ENCODE peak calls at places on chromosomes 7 and 10, in six cellular contexts. One of them, this sample, is unnamed. For H3K4me1, the result is how much of the 10 kb centered on the place peaks cover.

GRCh38 chr10:26755443-26755903 is 58.0 kb downstream of the PDSS1 start:
- ATAC-seq in HepG2: no peak
- ATAC-seq in K562: peak
- ATAC-seq in upper lobe of left lung: no peak
- ATAC-seq in GM23338: peak
- ATAC-seq in Panc1: peak
- ATAC-seq in this sample: no peak

GRCh38 chr10:127402596-127403409 is 146.3 kb upstream of the NPS start:
- ATAC-seq in HepG2: no peak
- ATAC-seq in upper lobe of left lung: no peak
- ATAC-seq in Panc1: no peak
- ATAC-seq in K562: no peak
- ATAC-seq in GM23338: no peak
- ATAC-seq in this sample: no peak

GRCh38 chr10:3829193-3830050 is 44.4 kb upstream of the KLF6 start:
- ATAC-seq in K562: peak
- ATAC-seq in GM23338: peak
- ATAC-seq in upper lobe of left lung: no peak
- ATAC-seq in Panc1: no peak
- ATAC-seq in HepG2: no peak
- ATAC-seq in this sample: peak

GRCh38 chr10:129545257-129545656 is 78.2 kb downstream of the MGMT start:
- ATAC-seq in Panc1: no peak
- ATAC-seq in GM23338: no peak
- ATAC-seq in K562: no peak
- ATAC-seq in upper lobe of left lung: no peak
- ATAC-seq in HepG2: no peak
- ATAC-seq in this sample: no peak

GRCh38 chr10:32314588-32314987 is 32.4 kb downstream of the EPC1 start:
- ATAC-seq in GM23338: no peak
- ATAC-seq in Panc1: no peak
- ATAC-seq in HepG2: no peak
- ATAC-seq in K562: no peak
- ATAC-seq in upper lobe of left lung: no peak
- ATAC-seq in this sample: no peak

GRCh38 chr10:47331954-47332353 is 9.7 kb downstream of the GDF2 start:
- ATAC-seq in K562: no peak
- ATAC-seq in Panc1: no peak
- ATAC-seq in HepG2: no peak
- ATAC-seq in GM23338: no peak
- ATAC-seq in upper lobe of left lung: no peak
- ATAC-seq in this sample: no peak

GRCh38 chr7:105776068-105776790 is 100.2 kb downstream of the ATXN7L1 start:
- ATAC-seq in Panc1: peak
- ATAC-seq in upper lobe of left lung: peak
- ATAC-seq in GM23338: peak
- ATAC-seq in HepG2: peak
- ATAC-seq in K562: peak
- ATAC-seq in this sample: peak

GRCh38 chr10:88028654-88029053 is 165.2 kb downstream of the PTEN start:
- ATAC-seq in GM23338: no peak
- ATAC-seq in K562: no peak
- ATAC-seq in HepG2: peak
- ATAC-seq in Panc1: no peak
- ATAC-seq in upper lobe of left lung: no peak
- ATAC-seq in this sample: no peak

GRCh38 chr10:31697271-31698168 is 231.1 kb downstream of the ARHGAP12 start:
- ATAC-seq in GM23338: no peak
- ATAC-seq in Panc1: peak
- ATAC-seq in K562: no peak
- ATAC-seq in upper lobe of left lung: peak
- ATAC-seq in HepG2: no peak
- ATAC-seq in this sample: peak

GRCh38 chr7:1825877-1826741 is 156.0 kb downstream of the ELFN1 start:
- ATAC-seq in K562: no peak
- ATAC-seq in GM23338: no peak
- ATAC-seq in upper lobe of left lung: peak
- ATAC-seq in Panc1: peak
- ATAC-seq in HepG2: peak
- ATAC-seq in this sample: peak

GRCh38 chr10:14489522-14490177 is 158.9 kb upstream of the FRMD4A start:
- ATAC-seq in HepG2: no peak
- ATAC-seq in K562: no peak
- ATAC-seq in upper lobe of left lung: no peak
- ATAC-seq in Panc1: no peak
- ATAC-seq in GM23338: no peak
- ATAC-seq in this sample: no peak

GRCh38 chr10:98425511-98426352 is 10.8 kb upstream of the PYROXD2 start:
- ATAC-seq in upper lobe of left lung: peak
- ATAC-seq in HepG2: peak
- ATAC-seq in GM23338: peak
- ATAC-seq in K562: peak
- ATAC-seq in Panc1: peak
- ATAC-seq in this sample: peak

GRCh38 chr7:46775020-46775419 is 806.9 kb downstream of the TNS3 start:
- ATAC-seq in K562: no peak
- ATAC-seq in upper lobe of left lung: no peak
- ATAC-seq in GM23338: no peak
- ATAC-seq in Panc1: no peak
- ATAC-seq in HepG2: no peak
- ATAC-seq in this sample: no peak

GRCh38 chr10:5890519-5890878 is 456 bp downstream of the FBH1 start:
- ATAC-seq in HepG2: peak
- ATAC-seq in Panc1: no peak
- ATAC-seq in upper lobe of left lung: no peak
- ATAC-seq in GM23338: no peak
- ATAC-seq in K562: no peak
- ATAC-seq in this sample: no peak

GRCh38 chr10:67976292-67977245 is 92.1 kb downstream of the SIRT1 start:
- ATAC-seq in GM23338: peak
- ATAC-seq in HepG2: peak
- ATAC-seq in Panc1: peak
- ATAC-seq in upper lobe of left lung: peak
- ATAC-seq in K562: no peak
- ATAC-seq in this sample: no peak

GRCh38 chr7:149762610-149763009 is 10.8 kb downstream of the ZNF467 start:
- ATAC-seq in Panc1: no peak
- ATAC-seq in GM23338: no peak
- ATAC-seq in K562: no peak
- ATAC-seq in HepG2: no peak
- ATAC-seq in upper lobe of left lung: no peak
- ATAC-seq in this sample: no peak

GRCh38 chr10:12405342-12406320 is 56.3 kb downstream of the CAMK1D start:
- ATAC-seq in Panc1: no peak
- ATAC-seq in K562: no peak
- ATAC-seq in upper lobe of left lung: peak
- ATAC-seq in GM23338: no peak
- ATAC-seq in HepG2: no peak
- ATAC-seq in this sample: no peak

GRCh38 chr10:58867683-58868082 is 308.8 kb upstream of the PHYHIPL start:
- ATAC-seq in Panc1: no peak
- ATAC-seq in K562: no peak
- ATAC-seq in HepG2: no peak
- ATAC-seq in upper lobe of left lung: no peak
- ATAC-seq in GM23338: no peak
- ATAC-seq in this sample: no peak

GRCh38 chr10:68261132-68261856 is 29.4 kb upstream of the ATOH7 start:
- ATAC-seq in upper lobe of left lung: no peak
- ATAC-seq in Panc1: no peak
- ATAC-seq in HepG2: peak
- ATAC-seq in GM23338: no peak
- ATAC-seq in K562: no peak
- ATAC-seq in this sample: no peak

GRCh38 chr7:149870701-149871483 is 2.9 kb upstream of the ATP6V0E2 start:
- ATAC-seq in HepG2: no peak
- ATAC-seq in Panc1: no peak
- ATAC-seq in GM23338: no peak
- ATAC-seq in K562: no peak
- ATAC-seq in upper lobe of left lung: no peak
- ATAC-seq in this sample: no peak

GRCh38 chr10:107083388-107084009 is 81.0 kb downstream of the SORCS1 start:
- ATAC-seq in K562: peak
- ATAC-seq in Panc1: no peak
- ATAC-seq in GM23338: no peak
- ATAC-seq in upper lobe of left lung: no peak
- ATAC-seq in HepG2: no peak
- ATAC-seq in this sample: no peak

GRCh38 chr7:16657656-16658279 is 11.8 kb downstream of the BZW2 start:
- ATAC-seq in Panc1: peak
- ATAC-seq in HepG2: no peak
- ATAC-seq in upper lobe of left lung: peak
- ATAC-seq in K562: peak
- ATAC-seq in GM23338: peak
- ATAC-seq in this sample: peak

GRCh38 chr7:30707391-30708351 is 25.4 kb upstream of the CRHR2 start:
- ATAC-seq in upper lobe of left lung: no peak
- ATAC-seq in K562: peak
- ATAC-seq in GM23338: no peak
- ATAC-seq in HepG2: no peak
- ATAC-seq in Panc1: no peak
- ATAC-seq in this sample: peak

GRCh38 chr7:41879113-41879385 is 176.2 kb upstream of the INHBA start:
- ATAC-seq in HepG2: no peak
- ATAC-seq in GM23338: no peak
- ATAC-seq in Panc1: no peak
- ATAC-seq in upper lobe of left lung: no peak
- ATAC-seq in K562: no peak
- ATAC-seq in this sample: no peak

GRCh38 chr7:41881313-41882130 is 178.6 kb upstream of the INHBA start:
- ATAC-seq in upper lobe of left lung: peak
- ATAC-seq in K562: no peak
- ATAC-seq in GM23338: no peak
- ATAC-seq in HepG2: no peak
- ATAC-seq in Panc1: no peak
- ATAC-seq in this sample: peak

GRCh38 chr7:41878331-41879112 is 175.6 kb upstream of the INHBA start:
- ATAC-seq in upper lobe of left lung: no peak
- ATAC-seq in HepG2: no peak
- ATAC-seq in K562: no peak
- ATAC-seq in Panc1: no peak
- ATAC-seq in GM23338: no peak
- ATAC-seq in this sample: no peak

GRCh38 chr7:41879424-41879823 is 176.5 kb upstream of the INHBA start:
- ATAC-seq in GM23338: no peak
- ATAC-seq in K562: no peak
- ATAC-seq in upper lobe of left lung: no peak
- ATAC-seq in HepG2: no peak
- ATAC-seq in Panc1: no peak
- ATAC-seq in this sample: no peak

DNA sequence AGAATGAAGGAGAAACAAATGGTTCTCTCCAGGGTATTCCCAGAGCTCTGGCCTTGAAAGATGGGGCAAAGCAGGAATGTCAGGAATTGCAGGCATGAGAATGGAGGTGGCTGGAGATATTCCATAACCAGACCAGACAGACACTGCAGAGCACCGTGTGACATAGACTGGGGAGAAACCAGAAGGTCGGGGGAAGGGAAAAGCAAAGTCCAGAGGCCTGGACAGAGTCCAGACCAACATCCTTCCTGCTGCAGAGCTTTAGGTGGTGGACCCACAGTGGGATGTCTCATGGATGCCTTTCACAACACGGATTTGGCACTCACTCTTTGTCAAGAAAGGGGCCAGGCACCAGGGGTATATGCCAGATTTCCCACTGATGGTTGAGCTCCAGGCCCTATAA is 177.2 kb upstream of the INHBA start:
- ATAC-seq in upper lobe of left lung: no peak
- ATAC-seq in Panc1: no peak
- ATAC-seq in K562: no peak
- ATAC-seq in GM23338: no peak
- ATAC-seq in HepG2: peak
- ATAC-seq in this sample: no peak
- TF ChIP-seq POLR2AphosphoS5 in upper lobe of left lung: no peak
- TF ChIP-seq POLR2AphosphoS5 in Panc1: no peak
- TF ChIP-seq POLR2AphosphoS5 in K562: no peak
- TF ChIP-seq POLR2AphosphoS5 in GM23338: no peak
- TF ChIP-seq POLR2AphosphoS5 in HepG2: no peak
- TF ChIP-seq POLR2AphosphoS5 in this sample: no peak

GRCh38 chr7:96305915-96306314 is 16.0 kb downstream of the SLC25A13 start:
- ATAC-seq in Panc1: no peak
- ATAC-seq in K562: no peak
- ATAC-seq in HepG2: no peak
- ATAC-seq in GM23338: no peak
- ATAC-seq in upper lobe of left lung: no peak
- ATAC-seq in this sample: no peak
- H3K4me1 ChIP-seq in Panc1: under half
- H3K4me1 ChIP-seq in K562: under half
- H3K4me1 ChIP-seq in HepG2: half or more
- H3K4me1 ChIP-seq in GM23338: under half
- H3K4me1 ChIP-seq in upper lobe of left lung: under half
- H3K4me1 ChIP-seq in this sample: under half

GRCh38 chr10:132432176-132432540 is 35.2 kb downstream of the PWWP2B start:
- ATAC-seq in upper lobe of left lung: no peak
- ATAC-seq in K562: no peak
- ATAC-seq in HepG2: no peak
- ATAC-seq in GM23338: no peak
- ATAC-seq in Panc1: peak
- ATAC-seq in this sample: no peak
- TF ChIP-seq POLR2AphosphoS5 in upper lobe of left lung: no peak
- TF ChIP-seq POLR2AphosphoS5 in K562: no peak
- TF ChIP-seq POLR2AphosphoS5 in HepG2: no peak
- TF ChIP-seq POLR2AphosphoS5 in GM23338: no peak
- TF ChIP-seq POLR2AphosphoS5 in Panc1: no peak
- TF ChIP-seq POLR2AphosphoS5 in this sample: no peak

DNA sequence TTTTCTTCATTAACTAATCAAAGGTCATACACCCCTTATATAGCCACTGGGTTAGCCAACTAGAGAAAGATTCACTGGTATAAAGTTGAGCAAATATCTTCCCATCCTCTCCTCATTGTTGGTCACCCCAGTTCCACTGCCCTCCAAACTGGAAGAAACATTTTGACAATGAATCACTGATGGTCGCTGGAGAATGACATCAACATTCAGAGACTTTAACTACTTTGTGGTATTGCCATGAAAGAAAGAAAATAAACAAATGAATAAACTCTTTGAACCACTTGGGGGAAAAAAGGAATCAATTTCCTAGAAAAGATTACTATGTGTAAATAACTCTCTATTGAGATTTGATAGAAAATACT is 23.4 kb downstream of the HYCC1 start:
- ATAC-seq in K562: no peak
- ATAC-seq in Panc1: no peak
- ATAC-seq in GM23338: no peak
- ATAC-seq in HepG2: no peak
- ATAC-seq in upper lobe of left lung: no peak
- ATAC-seq in this sample: no peak
- H3K4me1 ChIP-seq in K562: under half
- H3K4me1 ChIP-seq in Panc1: under half
- H3K4me1 ChIP-seq in GM23338: half or more
- H3K4me1 ChIP-seq in HepG2: under half
- H3K4me1 ChIP-seq in upper lobe of left lung: under half
- H3K4me1 ChIP-seq in this sample: under half

DNA sequence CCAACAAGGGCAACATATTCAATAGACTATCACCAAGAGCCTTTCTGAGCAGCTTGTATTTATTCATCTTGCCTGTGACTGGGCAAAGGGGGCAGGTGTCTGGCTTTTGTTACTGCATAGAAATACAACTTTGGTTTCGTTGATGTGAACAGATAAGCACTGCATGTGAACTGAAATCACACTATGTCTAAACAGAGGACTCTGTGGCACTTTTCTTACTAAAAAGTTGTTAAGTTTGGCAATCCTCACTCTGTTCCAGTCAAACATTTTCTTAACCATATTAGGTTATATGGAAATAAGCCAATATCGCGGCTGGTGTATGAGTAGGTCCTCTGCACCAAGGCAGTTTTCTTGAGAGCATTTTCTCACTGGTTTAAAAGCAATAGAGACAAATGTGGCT is 48.5 kb downstream of the CALD1 start:
- ATAC-seq in GM23338: no peak
- ATAC-seq in K562: no peak
- ATAC-seq in upper lobe of left lung: no peak
- ATAC-seq in HepG2: no peak
- ATAC-seq in Panc1: no peak
- ATAC-seq in this sample: peak
- TF ChIP-seq POLR2AphosphoS5 in GM23338: no peak
- TF ChIP-seq POLR2AphosphoS5 in K562: no peak
- TF ChIP-seq POLR2AphosphoS5 in upper lobe of left lung: no peak
- TF ChIP-seq POLR2AphosphoS5 in HepG2: no peak
- TF ChIP-seq POLR2AphosphoS5 in Panc1: no peak
- TF ChIP-seq POLR2AphosphoS5 in this sample: peak

This sample was measured in gastroesophageal sphincter.